ENCODE peak calls at places on chromosomes 6 and 20, in ten cellular contexts. Y, R, I, M, S, F, L, W, D and O are unnamed samples.

GRCh38 chr20:37560629-37561028 is 33.0 kb upstream of the BLCAP start:
- DNase-seq in W (no peak), L (no peak), F (no peak), S (no peak), D (no peak), Y (no peak), M (no peak), R (no peak), I (no peak), O (no peak)

GRCh38 chr6:117547688-117548621 is 54.4 kb downstream of the GOPC start:
- DNase-seq in D (no peak), F (no peak), R (no peak), L (no peak), S (no peak), M (no peak), I (no peak), W (peak; percentile 57), Y (peak; percentile 77), O (no peak)

GRCh38 chr20:47501117-47501482 is 587 bp upstream of the NCOA3 start:
- DNase-seq in L (no peak), D (no peak), R (no peak), M (no peak), I (no peak), W (no peak), F (peak; percentile 59), S (no peak), Y (no peak), O (no peak)

GRCh38 chr20:61964675-61965605 is 100.7 kb downstream of the TAF4 start:
- DNase-seq in Y (no peak), S (no peak), F (no peak), L (no peak), R (no peak), I (no peak), M (no peak), D (no peak), W (no peak), O (no peak)

GRCh38 chr6:121305957-121306607 is 28.2 kb downstream of the TBC1D32 start:
- DNase-seq in W (no peak), I (no peak), L (peak; percentile 50), M (no peak), Y (no peak), R (peak; percentile 38), F (peak; percentile 66), S (peak; percentile 31), D (no peak), O (peak; percentile 49)

GRCh38 chr6:30508890-30509736 is 19.8 kb downstream of the HLA-E start:
- DNase-seq in Y (no peak), W (no peak), I (no peak), D (no peak), M (no peak), S (no peak), L (no peak), F (no peak), R (no peak), O (no peak)

GRCh38 chr20:35506872-35507638 is 22.4 kb downstream of the C20orf173 start:
- DNase-seq in S (no peak), M (no peak), I (no peak), Y (no peak), W (no peak), D (no peak), L (no peak), F (no peak), R (no peak), O (peak; percentile 9)

GRCh38 chr6:152648090-152648489 is 10.9 kb upstream of the SYNE1 start:
- DNase-seq in W (no peak), R (no peak), F (no peak), S (no peak), I (no peak), D (no peak), L (no peak), Y (no peak), M (no peak), O (no peak)

GRCh38 chr20:64091762-64092161 is 7.6 kb upstream of the LKAAEAR1 start:
- DNase-seq in I (no peak), Y (no peak), L (peak; percentile 59), M (no peak), S (no peak), R (no peak), F (no peak), W (no peak), D (no peak), O (no peak)

GRCh38 chr6:55963301-55963700 is 87.9 kb upstream of the BMP5 start:
- DNase-seq in F (no peak), M (no peak), W (no peak), Y (peak; percentile 37), D (no peak), R (peak; percentile 9), I (no peak), S (no peak), L (no peak), O (no peak)

GRCh38 chr20:61166324-61166723 is 85.7 kb upstream of the CDH4 start:
- DNase-seq in Y (no peak), L (no peak), S (peak; percentile 77), M (no peak), F (no peak), I (no peak), D (no peak), R (no peak), W (no peak), O (no peak)

GRCh38 chr6:47256361-47256760 is 53.3 kb downstream of the TNFRSF21 start:
- DNase-seq in Y (no peak), D (no peak), L (no peak), I (no peak), F (no peak), M (no peak), W (no peak), S (no peak), R (no peak), O (no peak)